ENCODE peak calls at places on chromosomes 6 and 20, in eight cellular contexts. M, U, H, R, Y, F, N and L are unnamed samples.

GRCh38 chr6:13635948-13636658 is 21.0 kb downstream of the NOL7 start:
- DNase-seq in H (no peak), F (no peak), U (no peak), N (no peak), M (no peak), Y (no peak), R (no peak), L (no peak)

GRCh38 chr6:96065211-96065610 is 49.4 kb downstream of the FUT9 start:
- DNase-seq in M (no peak), F (no peak), U (no peak), R (no peak), H (no peak), N (no peak), Y (no peak), L (no peak)

GRCh38 chr20:40160151-40160550 is 528.9 kb downstream of the MAFB start:
- DNase-seq in U (peak), R (peak), F (peak), Y (peak), M (peak), N (peak), H (peak), L (peak)

GRCh38 chr6:11200356-11200755 is 32.1 kb downstream of the NEDD9 start:
- DNase-seq in N (no peak), Y (no peak), U (peak), M (no peak), R (no peak), H (no peak), F (no peak), L (no peak)

GRCh38 chr6:153309666-153310065 is 178.6 kb upstream of the RGS17 start:
- DNase-seq in M (no peak), F (no peak), Y (no peak), N (no peak), U (no peak), R (no peak), H (no peak), L (no peak)

GRCh38 chr6:98839788-98840361 is 5.5 kb downstream of the POU3F2 start:
- DNase-seq in M (no peak), R (no peak), Y (no peak), F (no peak), H (peak), N (no peak), U (peak), L (no peak)

GRCh38 chr6:12350644-12351173 is 60.5 kb downstream of the EDN1 start:
- DNase-seq in H (no peak), N (no peak), Y (no peak), R (no peak), U (no peak), M (no peak), F (no peak), L (no peak)

GRCh38 chr6:26064619-26065257 is 22.5 kb upstream of the HFE start:
- DNase-seq in M (no peak), N (peak), H (peak), Y (no peak), U (peak), F (no peak), R (no peak), L (no peak)

GRCh38 chr20:4559106-4559505 is 162.6 kb upstream of the PRND start:
- DNase-seq in N (no peak), F (no peak), R (no peak), Y (no peak), U (no peak), M (no peak), H (no peak), L (no peak)

GRCh38 chr6:121187200-121187832 is 147.0 kb downstream of the TBC1D32 start:
- DNase-seq in Y (no peak), N (no peak), R (no peak), U (no peak), M (no peak), H (no peak), F (no peak), L (no peak)

GRCh38 chr20:53995949-53996348 is 74.4 kb downstream of the BCAS1 start:
- DNase-seq in R (no peak), F (no peak), U (no peak), Y (no peak), M (no peak), H (no peak), N (no peak), L (no peak)

GRCh38 chr6:161586866-161587265 is 313.0 kb upstream of the AGPAT4 start:
- DNase-seq in N (no peak), H (no peak), Y (no peak), R (no peak), F (no peak), U (no peak), M (no peak), L (no peak)

GRCh38 chr6:34239240-34239825 is 2.7 kb downstream of the HMGA1 start:
- DNase-seq in H (no peak), R (no peak), N (no peak), U (no peak), Y (no peak), M (no peak), F (no peak), L (no peak)

GRCh38 chr6:36418558-36418957 is 24.1 kb downstream of the PXT1 start:
- DNase-seq in R (no peak), U (no peak), H (no peak), F (no peak), Y (no peak), N (no peak), M (no peak), L (no peak)

GRCh38 chr20:20076297-20077065 is 24.1 kb downstream of the CFAP61 start:
- DNase-seq in Y (no peak), U (peak), H (no peak), M (no peak), F (no peak), R (no peak), N (peak), L (no peak)

GRCh38 chr6:44735631-44735963 is 348.1 kb downstream of the CDC5L start:
- DNase-seq in U (peak), N (peak), F (no peak), H (no peak), M (no peak), R (no peak), Y (no peak), L (no peak)

GRCh38 chr6:169844946-169845345 is 93.5 kb downstream of the ERMARD start:
- DNase-seq in U (no peak), R (peak), H (no peak), M (peak), Y (no peak), N (no peak), F (peak), L (no peak)

DNA sequence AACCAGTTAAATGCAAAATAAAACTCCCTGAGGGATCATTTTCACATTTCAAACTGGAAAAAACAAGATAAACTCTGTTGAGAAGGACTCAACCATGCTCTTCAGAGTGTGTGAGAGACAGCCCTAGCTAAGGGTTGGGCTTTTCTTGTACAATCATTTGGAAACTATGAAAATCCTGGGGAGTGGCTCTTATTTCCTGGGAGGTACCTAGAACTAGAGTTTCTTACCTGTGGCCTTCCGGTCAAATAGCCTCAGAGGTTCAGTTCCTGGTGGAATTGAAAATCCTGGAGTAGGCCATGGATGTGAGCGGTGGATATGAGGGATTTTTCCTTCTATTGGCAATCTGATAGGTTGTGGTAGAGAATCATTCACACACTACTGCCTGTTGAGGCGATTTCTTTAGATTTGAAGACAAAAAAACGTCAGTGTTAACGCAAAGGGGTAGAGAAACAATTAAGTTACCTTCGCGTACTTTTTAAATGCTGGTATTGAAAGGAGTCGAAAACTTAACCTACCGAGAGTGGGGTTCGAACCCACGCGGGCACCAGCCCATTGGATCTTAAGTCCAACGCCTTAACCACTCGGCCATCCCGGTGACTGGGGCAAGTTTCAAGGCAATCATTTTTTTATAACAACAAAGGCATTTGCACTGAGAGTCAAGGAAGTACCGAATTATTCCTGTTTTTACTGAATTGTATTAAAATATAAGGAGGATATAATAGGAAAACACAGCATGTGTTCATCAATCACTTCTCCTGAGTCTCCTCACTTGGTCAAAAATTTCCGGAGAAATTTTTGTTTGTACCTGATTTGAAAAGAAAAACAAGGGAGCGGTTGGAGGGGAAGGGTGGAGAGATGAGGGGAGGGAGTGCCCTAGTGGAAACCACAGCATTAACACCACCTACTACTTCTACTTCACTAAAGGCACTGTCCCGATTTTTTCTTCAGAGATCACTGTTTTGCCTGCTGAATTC is 191.3 kb downstream of the OR2B2 start:
- DNase-seq in R (no peak), U (peak), Y (no peak), F (no peak), N (peak), H (no peak), M (no peak), L (no peak)
- TF ChIP-seq CTCF in R (no peak), U (peak), Y (no peak), F (no peak), N (peak), H (no peak), M (no peak), L (no peak)

GRCh38 chr6:39912446-39912845 is 21.8 kb downstream of the MOCS1 start:
- DNase-seq in H (no peak), Y (no peak), N (no peak), M (no peak), R (no peak), F (no peak), U (no peak), L (no peak)

GRCh38 chr6:39913391-39913916 is 20.8 kb downstream of the MOCS1 start:
- DNase-seq in R (no peak), N (no peak), F (no peak), M (no peak), U (no peak), H (no peak), Y (no peak), L (no peak)

GRCh38 chr6:39915866-39916265 is 18.4 kb downstream of the MOCS1 start:
- DNase-seq in R (no peak), H (no peak), U (no peak), Y (no peak), F (no peak), N (no peak), M (no peak), L (no peak)

GRCh38 chr6:39911513-39912125 is 22.6 kb downstream of the MOCS1 start:
- DNase-seq in N (no peak), Y (no peak), H (no peak), R (no peak), M (no peak), U (no peak), F (no peak), L (no peak)

DNA sequence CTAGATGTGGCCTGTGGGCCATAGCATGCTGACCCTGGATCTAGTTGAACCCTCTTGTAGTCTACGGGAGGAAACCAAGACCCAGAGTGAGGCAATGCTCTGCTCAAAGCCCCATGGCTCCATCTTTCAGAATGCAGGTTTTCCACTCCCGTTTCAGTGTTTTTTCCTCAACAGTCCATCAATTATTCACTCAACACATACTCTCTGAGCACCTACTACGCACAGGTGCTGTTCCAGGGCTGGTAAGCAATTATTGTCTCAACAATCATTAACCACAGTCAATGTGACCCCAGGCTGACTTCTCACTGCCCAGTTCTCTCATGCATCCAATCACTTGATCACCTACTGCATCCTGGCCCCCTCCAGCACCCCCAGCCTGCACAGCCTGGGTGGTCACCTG is 20.0 kb downstream of the MOCS1 start:
- DNase-seq in M (no peak), R (no peak), H (no peak), N (no peak), U (no peak), Y (no peak), F (no peak), L (no peak)
- H3K4me3 ChIP-seq in M (no peak), R (no peak), H (no peak), N (no peak), U (no peak), Y (no peak), F (no peak), L (no peak)

GRCh38 chr6:1337791-1338190 is 25.9 kb downstream of the FOXQ1 start:
- DNase-seq in U (no peak), N (no peak), R (no peak), Y (no peak), M (no peak), H (no peak), F (no peak), L (no peak)

GRCh38 chr6:1334725-1335124 is 22.8 kb downstream of the FOXQ1 start:
- DNase-seq in H (no peak), F (no peak), U (no peak), M (no peak), Y (no peak), R (no peak), N (no peak), L (no peak)

GRCh38 chr6:1335367-1336037 is 23.6 kb downstream of the FOXQ1 start:
- DNase-seq in R (peak), F (no peak), N (no peak), Y (peak), U (peak), H (no peak), M (no peak), L (no peak)

DNA sequence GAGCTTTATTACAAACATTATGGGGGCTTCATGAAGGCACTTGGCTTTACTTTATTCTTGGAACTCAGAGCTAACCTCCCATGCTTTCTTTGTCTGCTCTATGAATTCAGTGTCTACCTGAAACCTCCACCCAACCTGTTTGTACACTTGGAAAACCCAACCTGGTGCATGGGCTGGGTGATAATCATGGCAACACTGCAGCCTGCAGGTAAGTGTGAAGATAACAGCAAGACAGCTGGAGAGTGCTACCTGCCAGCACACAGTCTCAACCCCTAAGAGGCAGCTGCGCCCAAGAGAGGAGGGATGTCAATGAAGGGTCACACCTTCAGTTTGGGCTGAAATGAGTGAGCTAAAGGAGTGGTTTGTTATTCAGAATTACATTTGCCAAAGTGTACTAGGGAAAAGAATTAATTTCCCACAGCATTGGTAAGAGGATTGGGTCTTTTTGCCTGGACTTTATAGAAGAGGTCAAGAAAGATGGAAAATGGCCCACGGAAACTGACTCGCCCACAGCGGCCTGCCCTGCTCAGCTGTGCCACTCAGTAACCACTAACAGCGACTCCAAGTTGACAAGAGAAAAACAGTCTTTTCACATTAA is 24.4 kb downstream of the FOXQ1 start:
- DNase-seq in U (peak), R (peak), H (peak), Y (no peak), M (no peak), N (no peak), F (no peak), L (no peak)
- TF ChIP-seq CTCF in U (peak), R (peak), H (peak), Y (no peak), M (no peak), N (peak), F (no peak), L (no peak)

GRCh38 chr20:1390552-1391403 is 2.1 kb downstream of the FKBP1A start:
- DNase-seq in Y (no peak), R (no peak), N (no peak), M (no peak), F (no peak), U (no peak), H (no peak), L (no peak)
- H3K4me3 ChIP-seq in Y (peak), R (peak), N (peak), M (peak), F (peak), U (peak), H (no peak), L (no peak)

GRCh38 chr20:35561268-35561667 is 19.4 kb downstream of the ERGIC3 start:
- DNase-seq in M (no peak), F (no peak), H (peak), U (peak), Y (no peak), R (no peak), N (peak), L (no peak)
- TF ChIP-seq CTCF in M (peak), F (no peak), H (peak), U (peak), Y (no peak), R (no peak), N (peak), L (no peak)

DNA sequence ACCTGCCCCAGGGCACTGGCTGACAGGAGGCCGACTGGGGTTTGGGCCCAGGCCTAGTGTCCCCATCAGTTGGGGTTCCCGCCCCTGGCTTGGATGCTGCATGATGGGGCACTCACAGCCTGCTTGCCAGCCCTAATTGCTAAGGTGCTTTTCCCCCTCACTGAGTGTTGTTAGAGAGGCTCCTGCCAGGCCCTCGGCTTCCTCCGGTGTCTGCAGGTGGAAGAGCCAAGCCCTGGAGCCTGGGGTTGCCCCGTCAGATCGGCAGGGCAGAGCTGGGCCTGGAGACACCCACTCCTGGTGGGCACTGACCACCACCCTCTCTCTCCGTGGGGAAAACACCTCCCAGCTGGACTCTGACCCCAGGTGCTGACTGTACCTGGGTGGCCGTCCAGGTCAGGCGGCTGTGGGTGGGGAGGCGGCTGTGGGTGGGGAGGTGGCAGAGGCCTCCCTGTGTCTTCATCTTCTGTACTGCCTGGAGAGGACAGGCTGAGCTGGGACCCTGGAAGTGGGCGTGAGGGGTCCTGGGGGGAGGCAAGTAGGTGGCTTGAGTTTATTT is 6.0 kb upstream of the CABLES2 start:
- DNase-seq in N (no peak), H (no peak), Y (no peak), F (no peak), R (no peak), U (no peak), M (no peak), L (no peak)
- H3K4me3 ChIP-seq in N (no peak), H (no peak), Y (no peak), F (no peak), R (no peak), U (no peak), M (no peak), L (no peak)

GRCh38 chr6:107870379-107870778 is 46.3 kb upstream of the SCML4 start:
- DNase-seq in N (peak), U (peak), R (no peak), F (no peak), Y (no peak), H (no peak), M (no peak), L (no peak)

GRCh38 chr6:107868867-107869611 is 44.9 kb upstream of the SCML4 start:
- DNase-seq in M (no peak), H (no peak), F (no peak), N (no peak), U (no peak), R (no peak), Y (no peak), L (no peak)

GRCh38 chr6:107867302-107867615 is 43.1 kb upstream of the SCML4 start:
- DNase-seq in Y (no peak), M (no peak), U (no peak), N (no peak), R (no peak), H (no peak), F (no peak), L (no peak)

GRCh38 chr6:107871981-107872380 is 47.9 kb upstream of the SCML4 start:
- DNase-seq in R (no peak), U (peak), N (no peak), H (no peak), F (no peak), Y (no peak), M (no peak), L (no peak)

DNA sequence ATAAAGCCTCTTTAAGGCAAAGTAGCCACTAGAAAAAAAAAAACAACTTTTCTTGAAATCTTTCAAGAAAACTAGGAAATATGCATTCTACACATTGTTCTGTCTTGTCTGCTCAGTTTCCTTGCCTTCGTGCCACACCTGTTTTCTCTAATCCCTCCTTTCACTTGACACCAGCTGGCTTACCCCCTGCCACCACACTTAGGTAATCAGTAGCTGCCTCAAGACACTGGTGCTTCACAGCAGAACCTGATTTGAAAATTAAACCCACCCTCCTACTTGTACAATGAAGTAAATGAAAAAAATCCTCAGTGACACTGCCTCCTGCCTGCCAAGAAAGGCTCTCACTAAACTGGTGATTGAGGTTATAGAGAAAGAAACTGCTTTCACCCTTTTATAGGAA is 45.8 kb upstream of the SCML4 start:
- DNase-seq in H (peak), N (no peak), U (no peak), M (no peak), F (no peak), Y (no peak), R (no peak), L (no peak)
- TF ChIP-seq CTCF in H (peak), N (no peak), U (peak), M (no peak), F (no peak), Y (no peak), R (no peak), L (no peak)

DNA sequence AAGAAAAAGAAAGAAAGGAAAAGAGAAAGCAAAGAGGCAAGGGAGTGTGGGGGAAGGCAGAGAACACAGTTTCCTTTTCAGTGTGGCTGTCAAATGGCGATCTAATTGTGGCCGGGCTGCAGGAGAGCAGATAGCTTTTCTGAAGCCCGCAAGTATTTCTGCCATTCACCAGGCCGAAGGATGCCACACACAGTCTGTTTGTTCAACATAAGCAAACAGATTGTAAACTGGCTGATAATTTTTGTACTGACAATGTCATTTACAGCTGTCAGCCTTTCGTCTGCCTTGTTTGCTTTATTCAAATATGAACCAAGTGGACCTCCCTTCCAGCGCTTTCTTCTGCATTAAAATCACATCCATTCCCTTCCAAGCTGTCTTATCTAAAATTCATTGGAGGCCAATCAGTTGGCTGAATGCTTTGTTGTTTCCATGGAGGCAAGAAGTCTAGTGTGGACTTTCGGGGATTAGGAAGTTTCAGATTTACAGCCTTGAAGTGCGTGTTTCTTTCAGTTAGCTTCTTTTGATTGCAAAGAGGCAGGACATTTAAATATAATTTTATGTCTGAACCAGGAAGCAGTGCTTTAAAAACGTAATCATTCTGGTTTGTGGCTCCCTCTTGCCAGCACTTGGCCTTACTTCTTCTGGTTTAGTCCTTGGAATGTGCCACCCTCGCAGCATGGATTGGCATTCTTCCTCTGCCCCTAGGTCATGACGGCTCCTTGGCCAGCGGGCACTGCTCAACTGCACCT is 180.3 kb downstream of the FOXA2 start:
- DNase-seq in Y (peak), R (no peak), U (peak), N (no peak), F (no peak), H (peak), M (no peak), L (no peak)
- H3K4me3 ChIP-seq in Y (peak), R (peak), U (peak), N (no peak), F (peak), H (peak), M (peak), L (peak)